ENCODE peak calls at places on chromosomes 5 and 9, in six cellular contexts. M is HCT116, T is H1, B is HepG2, J is GM12878, C is K562. I is an unnamed sample.

GRCh38 chr5:59187772-59188347 is 605.0 kb downstream of the RAB3C start:
- DNase-seq in M (no peak), T (no peak), B (no peak), J (no peak), C (no peak), I (no peak)

GRCh38 chr9:94783121-94783664 is 56.7 kb downstream of the AOPEP start:
- DNase-seq in M (peak), T (peak), B (peak), J (peak), C (no peak), I (peak)

GRCh38 chr5:154190652-154191304 is at the start of gene GALNT10:
- DNase-seq in M (peak), T (no peak), B (peak), J (no peak), C (peak), I (no peak)

GRCh38 chr9:4829956-4830355 is 37.2 kb downstream of the RCL1 start:
- DNase-seq in M (no peak), T (no peak), B (no peak), J (no peak), C (no peak), I (no peak)

GRCh38 chr9:122087406-122088200 is 5.5 kb downstream of the TTLL11 start:
- DNase-seq in M (no peak), T (no peak), B (no peak), J (no peak), C (no peak), I (no peak)

GRCh38 chr5:51685399-51685798 is 302.2 kb downstream of the ISL1 start:
- DNase-seq in M (no peak), T (no peak), B (no peak), J (no peak), C (no peak), I (no peak)

GRCh38 chr9:36665921-36666429 is 93.3 kb downstream of the MELK start:
- DNase-seq in M (no peak), T (no peak), B (no peak), J (peak), C (no peak), I (no peak)

GRCh38 chr9:129237195-129237611 is 59.1 kb upstream of the IER5L start:
- DNase-seq in M (no peak), T (no peak), B (no peak), J (no peak), C (peak), I (no peak)

GRCh38 chr9:3768698-3769458 is 243.1 kb upstream of the RFX3 start:
- DNase-seq in M (no peak), T (no peak), B (no peak), J (no peak), C (no peak), I (no peak)

GRCh38 chr5:171739246-171739645 is 46.4 kb upstream of the SMIM23 start:
- DNase-seq in M (no peak), T (no peak), B (no peak), J (no peak), C (no peak), I (no peak)

GRCh38 chr9:32069169-32069813 is 315.2 kb upstream of the ACO1 start:
- DNase-seq in M (no peak), T (no peak), B (peak), J (no peak), C (no peak), I (peak)

GRCh38 chr5:59039003-59039295 is 456.1 kb downstream of the RAB3C start:
- DNase-seq in M (no peak), T (no peak), B (no peak), J (no peak), C (no peak), I (peak)

GRCh38 chr5:64859881-64860280 is 91.2 kb downstream of the CWC27 start:
- DNase-seq in M (no peak), T (no peak), B (no peak), J (no peak), C (no peak), I (no peak)

GRCh38 chr9:89207026-89207425 is 28.4 kb upstream of the SHC3 start:
- DNase-seq in M (no peak), T (no peak), B (no peak), J (no peak), C (no peak), I (no peak)

GRCh38 chr5:149930060-149930753 is 14.4 kb downstream of the PDE6A start:
- DNase-seq in M (no peak), T (no peak), B (no peak), J (no peak), C (no peak), I (no peak)

GRCh38 chr5:180668835-180669596 is 19.6 kb upstream of the FLT4 start:
- DNase-seq in M (no peak), T (no peak), B (peak), J (no peak), C (no peak), I (no peak)

GRCh38 chr5:93192107-93192506 is 388.9 kb downstream of the NR2F1-AS1 start:
- DNase-seq in M (peak), T (no peak), B (peak), J (no peak), C (no peak), I (no peak)

GRCh38 chr9:126956929-126957686 is 42.5 kb downstream of the RALGPS1 start:
- DNase-seq in M (peak), T (no peak), B (no peak), J (no peak), C (peak), I (no peak)

GRCh38 chr5:172051643-172052362 is 45.4 kb upstream of the FBXW11 start:
- DNase-seq in M (no peak), T (no peak), B (no peak), J (no peak), C (peak), I (no peak)

GRCh38 chr5:103883143-103883542 is 320.6 kb upstream of the NUDT12 start:
- DNase-seq in M (no peak), T (no peak), B (no peak), J (no peak), C (no peak), I (no peak)

GRCh38 chr5:135304352-135305221 is 94.4 kb downstream of the MACROH2A1 start:
- DNase-seq in M (no peak), T (no peak), B (peak), J (no peak), C (peak), I (no peak)

GRCh38 chr5:66639036-66639435 is 42.8 kb downstream of the MAST4 start:
- DNase-seq in M (no peak), T (no peak), B (no peak), J (no peak), C (no peak), I (no peak)

GRCh38 chr9:104991144-104991953 is 63.4 kb upstream of the ABCA1 start:
- DNase-seq in M (peak), T (no peak), B (peak), J (peak), C (peak), I (peak)

GRCh38 chr9:92097997-92098482 is 17.2 kb downstream of the SPTLC1 start:
- DNase-seq in M (peak), T (peak), B (no peak), J (peak), C (no peak), I (peak)

GRCh38 chr9:98602839-98603238 is 105.9 kb downstream of the GABBR2 start:
- DNase-seq in M (no peak), T (no peak), B (no peak), J (no peak), C (no peak), I (no peak)

GRCh38 chr9:79562749-79563386 is 8.9 kb upstream of the TLE4 start:
- DNase-seq in M (no peak), T (no peak), B (no peak), J (no peak), C (no peak), I (no peak)

GRCh38 chr5:160083501-160083900 is 35.7 kb downstream of the PWWP2A start:
- DNase-seq in M (no peak), T (no peak), B (no peak), J (no peak), C (no peak), I (no peak)

GRCh38 chr5:123752576-123752975 is 240.6 kb downstream of the CSNK1G3 start:
- DNase-seq in M (no peak), T (no peak), B (no peak), J (no peak), C (no peak), I (no peak)

GRCh38 chr9:135490166-135490870 is 10.2 kb upstream of the MRPS2 start:
- DNase-seq in M (no peak), T (no peak), B (no peak), J (no peak), C (no peak), I (no peak)

GRCh38 chr9:132169672-132170392 is 8.0 kb downstream of the NTNG2 start:
- DNase-seq in M (peak), T (no peak), B (peak), J (no peak), C (peak), I (peak)

GRCh38 chr5:67033893-67034605 is 162.6 kb downstream of the CD180 start:
- DNase-seq in M (no peak), T (no peak), B (peak), J (no peak), C (no peak), I (no peak)

GRCh38 chr5:144207875-144208444 is 37.3 kb downstream of the KCTD16 start:
- DNase-seq in M (no peak), T (no peak), B (no peak), J (no peak), C (no peak), I (no peak)

GRCh38 chr9:133825555-133826198 is 87.5 kb upstream of the SARDH start:
- DNase-seq in M (no peak), T (no peak), B (no peak), J (no peak), C (no peak), I (no peak)

GRCh38 chr9:114606597-114607207 is 4.4 kb upstream of the TMEM268 start:
- DNase-seq in M (no peak), T (no peak), B (no peak), J (no peak), C (no peak), I (no peak)

GRCh38 chr9:35570709-35571108 is 34.4 kb upstream of the TESK1 start:
- DNase-seq in M (no peak), T (no peak), B (no peak), J (peak), C (no peak), I (no peak)

GRCh38 chr5:120240716-120241115 is 223.4 kb upstream of the PRR16 start:
- DNase-seq in M (no peak), T (no peak), B (no peak), J (no peak), C (no peak), I (no peak)

GRCh38 chr9:81417299-81417675 is 272.1 kb downstream of the TLE1 start:
- DNase-seq in M (no peak), T (no peak), B (no peak), J (no peak), C (no peak), I (no peak)

GRCh38 chr9:86239053-86239770 is 20.2 kb downstream of the C9orf153 start:
- DNase-seq in M (no peak), T (no peak), B (no peak), J (no peak), C (no peak), I (no peak)

GRCh38 chr5:151454166-151454565 is 6.8 kb downstream of the SLC36A1 start:
- DNase-seq in M (no peak), T (no peak), B (no peak), J (no peak), C (no peak), I (no peak)

GRCh38 chr9:91078041-91078441 is 276.4 kb downstream of the SYK start:
- DNase-seq in M (no peak), T (no peak), B (no peak), J (no peak), C (no peak), I (no peak)

DNA sequence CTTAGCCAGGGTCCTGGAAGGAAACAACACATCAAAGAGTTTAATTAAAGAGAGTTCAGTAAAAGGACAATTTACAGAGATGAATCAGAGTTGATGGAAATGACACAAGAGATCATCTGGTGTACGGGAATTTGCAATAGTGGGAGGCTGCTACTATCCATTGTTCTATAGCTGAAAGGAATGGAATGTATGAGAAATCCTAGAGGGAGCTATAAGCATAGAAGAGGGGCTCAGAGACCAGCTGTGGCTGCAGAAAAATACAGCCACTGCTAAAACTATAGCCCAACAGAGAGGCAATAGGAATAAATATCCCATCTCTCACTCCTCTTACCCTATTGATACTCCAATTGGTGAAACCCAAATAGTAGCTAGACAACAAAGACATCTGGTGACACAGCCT is 393.6 kb upstream of the SMC2 start:
- DNase-seq in M (no peak), T (no peak), B (no peak), J (no peak), C (no peak), I (no peak)
- TF ChIP-seq SP1 in M (no peak), T (no peak), B (no peak), J (no peak), C (no peak), I (no peak)

GRCh38 chr5:74766887-74767578 is at the start of the genes GFM2 and NSA2:
- DNase-seq in M (peak), T (peak), B (peak), J (peak), C (peak), I (peak)

GRCh38 chr5:74765201-74765600 is 1.7 kb downstream of the GFM2 start:
- DNase-seq in M (no peak), T (no peak), B (peak), J (no peak), C (no peak), I (no peak)

GRCh38 chr5:74767579-74767913 is 497 bp downstream of the NSA2 start:
- DNase-seq in M (peak), T (no peak), B (peak), J (no peak), C (peak), I (no peak)

GRCh38 chr5:74765929-74766328 is 988 bp downstream of the GFM2 start:
- DNase-seq in M (no peak), T (no peak), B (no peak), J (no peak), C (no peak), I (no peak)

DNA sequence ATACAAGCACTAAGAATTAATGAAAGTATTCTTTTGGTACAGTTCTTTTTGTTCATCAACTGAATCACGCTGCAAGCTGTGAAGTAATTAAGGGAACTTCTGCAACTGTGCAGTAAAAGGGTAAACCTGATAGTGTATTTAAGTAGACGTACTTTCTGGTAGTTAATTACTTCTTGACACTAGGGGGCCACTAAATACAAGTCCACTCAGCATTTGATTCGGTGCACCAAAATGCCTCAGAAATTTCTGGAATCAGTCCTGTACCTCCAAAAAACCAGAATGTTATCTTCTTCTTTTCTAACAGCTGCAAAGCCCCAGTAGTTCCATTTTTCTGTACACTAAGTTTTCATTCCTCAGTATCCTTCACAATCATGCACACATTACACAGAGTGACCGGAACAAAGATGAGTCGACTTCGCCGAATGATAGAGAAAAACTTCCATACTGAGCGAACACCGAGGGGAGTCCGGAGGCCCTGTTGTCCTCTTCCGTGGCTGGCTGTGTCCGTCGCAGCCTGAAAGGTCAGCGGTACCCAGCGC is 500 bp downstream of the GFM2 start:
- DNase-seq in M (peak), T (no peak), B (peak), J (no peak), C (peak), I (no peak)
- TF ChIP-seq ATF3 in M (no peak), T (no peak), B (no peak), J (no peak), C (no peak), I (no peak)

DNA sequence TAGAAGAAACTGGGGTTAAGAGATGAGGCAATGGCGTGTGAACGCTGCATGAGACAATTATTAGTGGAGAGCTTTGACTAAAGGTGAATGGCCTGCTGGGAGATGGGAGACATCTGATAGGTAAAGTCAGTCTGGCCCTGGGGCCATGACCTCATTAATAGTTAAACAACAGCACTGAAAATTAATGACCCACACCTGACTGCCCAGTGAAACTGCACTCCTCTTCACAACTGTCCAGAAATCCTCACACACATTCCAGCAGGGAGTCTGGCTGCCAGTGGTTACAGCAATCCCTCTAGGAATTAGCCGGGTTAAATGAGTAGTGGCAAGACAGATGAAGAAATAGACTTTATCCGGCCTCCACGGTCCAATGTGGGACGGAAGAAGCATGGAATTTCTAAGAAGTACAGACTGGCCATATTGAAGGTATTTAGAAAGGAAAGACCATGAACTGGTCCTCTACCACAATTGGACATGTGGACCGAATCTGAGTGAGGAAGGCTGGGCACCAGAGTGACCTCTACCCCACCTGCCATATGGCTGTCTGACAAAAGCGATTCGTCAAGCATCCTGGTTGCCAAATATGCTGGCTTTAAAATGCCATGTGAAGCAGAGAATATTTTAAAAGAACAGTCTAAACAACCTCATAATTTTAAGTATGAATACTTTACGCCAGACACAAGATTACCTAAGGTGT is 138.4 kb downstream of the EFNA5 start:
- DNase-seq in M (no peak), T (no peak), B (no peak), J (no peak), C (no peak), I (no peak)
- TF ChIP-seq SP1 in M (no peak), T (no peak), B (no peak), J (no peak), C (no peak), I (no peak)

GRCh38 chr5:137753227-137753985 is 757 bp downstream of the HNRNPA0 start:
- DNase-seq in M (no peak), T (no peak), B (no peak), J (no peak), C (peak), I (peak)

GRCh38 chr5:137753986-137754235 is 252 bp downstream of the HNRNPA0 start:
- DNase-seq in M (no peak), T (no peak), B (no peak), J (no peak), C (no peak), I (no peak)

GRCh38 chr5:137751869-137752491 is 2.2 kb downstream of the HNRNPA0 start:
- DNase-seq in M (peak), T (no peak), B (peak), J (no peak), C (peak), I (no peak)

GRCh38 chr5:137754236-137754960 is at the start of gene HNRNPA0:
- DNase-seq in M (peak), T (peak), B (peak), J (peak), C (peak), I (peak)

GRCh38 chr5:137752873-137753226 is 1.3 kb downstream of the HNRNPA0 start:
- DNase-seq in M (no peak), T (no peak), B (peak), J (no peak), C (peak), I (peak)
- TF ChIP-seq ATF3 in M (no peak), T (no peak), B (no peak), J (no peak), C (no peak), I (no peak)